ENCODE peak calls at places on chromosomes 1 and 21, in seven cellular contexts. S is astrocyte of the spinal cord, C is colonic mucosa, R is cardiac muscle cell, U is Caco-2, B is fibroblast of mammary gland, D is HFF-Myc. O is an unnamed sample.
A peak's percentile ranks its signal among the peaks of the same experiment; 100 is the strongest.

GRCh38 chr21:42725416-42725930 is 72.1 kb downstream of the PDE9A start:
- DNase-seq in R (no peak), D (no peak), B (no peak), S (no peak), C (no peak), U (no peak), O (no peak)

GRCh38 chr1:109793486-109794318 is 30.0 kb upstream of the EPS8L3 start:
- DNase-seq in C (peak; percentile 80), R (peak; percentile 88), B (peak; percentile 94), D (peak; percentile 52), U (no peak), S (peak; percentile 88), O (peak; percentile 71)

GRCh38 chr1:42418516-42418915 is 37.3 kb downstream of the ZMYND12 start:
- DNase-seq in D (no peak), U (no peak), C (no peak), S (no peak), B (no peak), R (no peak), O (no peak)

GRCh38 chr1:9291914-9292360 is 757 bp upstream of the SPSB1 start:
- DNase-seq in U (no peak), B (peak; percentile 81), R (peak; percentile 79), D (no peak), S (peak; percentile 70), C (peak; percentile 83), O (peak; percentile 71)

GRCh38 chr1:1306070-1306660 is 1.6 kb downstream of the ACAP3 start:
- DNase-seq in B (no peak), D (no peak), R (no peak), C (no peak), S (no peak), U (no peak), O (no peak)

GRCh38 chr1:58397187-58397820 is 149.2 kb downstream of the OMA1 start:
- DNase-seq in C (no peak), R (peak; percentile 29), D (no peak), S (peak; percentile 54), U (no peak), B (peak; percentile 58), O (peak; percentile 66)

GRCh38 chr21:45071396-45072165 is 2.8 kb upstream of the ADARB1 start:
- DNase-seq in C (no peak), U (no peak), S (no peak), R (no peak), B (no peak), D (no peak), O (no peak)

GRCh38 chr1:13950637-13951036 is 250.6 kb downstream of the PRDM2 start:
- DNase-seq in D (no peak), S (no peak), U (no peak), B (no peak), R (no peak), C (no peak), O (no peak)

GRCh38 chr1:41021526-41022308 is at the start of gene SLFNL1:
- DNase-seq in C (peak; percentile 36), S (no peak), U (no peak), D (no peak), R (peak; percentile 69), B (no peak), O (peak; percentile 66)

GRCh38 chr1:30516505-30516858 is 206.9 kb downstream of the MATN1 start:
- DNase-seq in B (no peak), C (no peak), D (no peak), U (no peak), R (no peak), S (no peak), O (no peak)

GRCh38 chr1:103942029-103942428 is 192.3 kb downstream of the AMY1C start:
- DNase-seq in S (no peak), U (no peak), C (no peak), D (no peak), R (no peak), B (no peak), O (no peak)

GRCh38 chr1:90068611-90069280 is 73.8 kb downstream of the ZNF326 start:
- DNase-seq in C (no peak), B (no peak), R (no peak), U (no peak), S (no peak), D (no peak), O (no peak)

GRCh38 chr1:223110963-223111362 is 32.1 kb downstream of the TLR5 start:
- DNase-seq in B (no peak), R (no peak), C (no peak), S (no peak), U (no peak), D (no peak), O (no peak)

GRCh38 chr1:179083031-179083345 is 1.1 kb downstream of the TOR3A start:
- DNase-seq in C (no peak), R (peak; percentile 29), B (no peak), S (no peak), U (no peak), D (no peak), O (no peak)

GRCh38 chr1:119771770-119772169 is 3.1 kb upstream of the HMGCS2 start:
- DNase-seq in S (no peak), U (no peak), R (no peak), D (no peak), C (no peak), B (no peak), O (no peak)

GRCh38 chr1:226603030-226603960 is 54.7 kb downstream of the STUM start:
- DNase-seq in B (peak; percentile 90), S (peak; percentile 13), U (no peak), C (peak; percentile 53), R (peak; percentile 80), D (peak; percentile 49), O (peak; percentile 50)

GRCh38 chr1:33599516-33600115 is 127.2 kb downstream of the ZSCAN20 start:
- DNase-seq in S (no peak), D (no peak), U (no peak), R (no peak), B (no peak), C (no peak), O (no peak)

GRCh38 chr1:44616991-44617702 is 57.1 kb downstream of the TMEM53 start:
- DNase-seq in B (peak; percentile 69), R (peak; percentile 23), C (no peak), D (no peak), U (no peak), S (no peak), O (no peak)

GRCh38 chr1:206419250-206419649 is 51.0 kb upstream of the IKBKE start:
- DNase-seq in S (no peak), R (no peak), U (no peak), D (no peak), C (peak; percentile 89), B (peak; percentile 10), O (no peak)

GRCh38 chr1:34378968-34379729 is 202.4 kb downstream of the C1orf94 start:
- DNase-seq in B (peak; percentile 16), U (no peak), C (no peak), D (no peak), S (peak; percentile 45), R (peak; percentile 0), O (no peak)

GRCh38 chr1:210702512-210702911 is 373.8 kb downstream of the HHAT start:
- DNase-seq in C (no peak), U (no peak), R (no peak), S (no peak), B (no peak), D (no peak), O (no peak)

GRCh38 chr1:210697185-210697584 is 368.5 kb downstream of the HHAT start:
- DNase-seq in U (no peak), S (no peak), D (no peak), B (no peak), C (no peak), R (no peak), O (no peak)

GRCh38 chr1:210698661-210699060 is 370.0 kb downstream of the HHAT start:
- DNase-seq in R (no peak), D (no peak), C (no peak), S (no peak), B (no peak), U (no peak), O (no peak)

GRCh38 chr1:210700511-210700910 is 371.8 kb downstream of the HHAT start:
- DNase-seq in D (no peak), C (no peak), B (no peak), R (no peak), U (no peak), S (peak; percentile 18), O (no peak)

DNA sequence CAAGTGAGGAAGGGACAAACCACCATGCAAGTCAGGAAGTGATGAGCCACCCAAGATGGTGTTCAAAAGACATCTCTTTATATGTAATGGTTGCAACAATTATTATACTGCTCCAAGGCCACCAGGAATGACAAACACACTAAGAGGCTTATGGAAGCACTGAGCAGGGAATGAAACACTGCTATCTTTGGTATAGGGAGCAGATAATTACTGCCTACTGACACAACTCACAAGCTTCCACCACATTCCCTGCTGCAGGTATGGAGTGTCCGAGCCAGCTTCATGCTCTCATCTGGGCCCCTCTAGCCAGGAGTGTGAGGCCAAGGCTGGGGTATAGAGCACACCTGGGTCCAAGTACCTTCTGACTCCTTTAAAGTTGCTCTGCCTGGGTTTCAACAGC is 371.4 kb downstream of the HHAT start:
- DNase-seq in D (no peak), U (no peak), B (no peak), S (no peak), C (no peak), R (no peak), O (no peak)
- TF ChIP-seq CTCF in D (no peak), U (no peak), B (no peak), S (no peak), C (no peak), R (no peak), O (no peak)

GRCh38 chr1:12039141-12039525 is 19.8 kb downstream of the MIIP start:
- DNase-seq in C (no peak), B (no peak), D (no peak), S (no peak), R (no peak), U (no peak), O (no peak)
- H3K4me3 ChIP-seq in C (no peak overlapping the region), B (no peak overlapping the region), D (no peak overlapping the region), S (no peak overlapping the region), R (no peak overlapping the region), U (no peak overlapping the region), O (no peak overlapping the region)

GRCh38 chr1:235631816-235632215 is 17.8 kb downstream of the GNG4 start:
- DNase-seq in C (no peak), D (no peak), U (no peak), R (no peak), B (no peak), S (no peak), O (no peak)
- TF ChIP-seq CTCF in C (no peak), D (no peak), U (no peak), R (no peak), B (no peak), S (peak; percentile 19), O (peak; percentile 36)

DNA sequence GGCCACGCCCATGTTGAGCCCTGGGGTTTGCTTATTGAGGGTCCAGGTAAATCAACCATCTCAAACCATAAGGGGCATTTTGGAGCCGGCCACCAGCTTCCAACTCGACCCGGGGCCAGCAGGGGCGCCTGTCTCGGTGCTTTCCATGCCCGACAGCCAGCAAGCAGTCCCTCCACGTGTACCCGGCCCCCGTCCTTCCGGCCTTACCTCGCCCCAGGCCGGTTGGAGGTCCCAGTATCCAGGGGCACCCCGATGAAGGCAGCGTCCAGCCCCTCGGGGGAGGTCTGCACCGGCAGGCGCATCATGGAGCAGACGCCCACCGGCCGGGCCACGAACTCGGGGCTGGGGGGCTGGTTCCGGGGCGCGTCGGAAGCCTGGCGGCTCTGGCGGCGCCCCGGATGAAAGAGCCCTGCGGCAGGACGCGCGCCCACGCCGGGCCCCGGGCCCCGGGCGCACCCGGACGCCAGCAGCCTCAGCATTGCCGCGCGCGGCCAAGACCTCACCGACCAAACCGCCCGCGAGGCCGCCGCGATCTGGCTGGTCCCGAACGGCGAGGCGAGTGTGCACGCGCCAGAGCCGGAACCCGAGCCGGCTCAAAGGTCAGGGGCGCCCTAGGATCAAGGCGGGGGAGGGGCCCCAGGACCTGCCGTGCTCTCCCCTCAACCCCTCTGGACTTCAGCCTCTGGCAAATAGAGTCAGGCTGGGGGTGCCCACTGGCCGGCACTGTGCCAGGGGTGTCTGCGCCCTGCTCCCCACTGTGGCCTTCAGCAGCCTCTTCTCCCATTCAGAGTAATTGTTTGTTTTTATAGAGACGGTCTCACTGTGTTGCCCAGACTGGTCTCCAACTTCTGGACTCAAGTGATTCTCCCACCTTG is at the start of gene AGMAT:
- DNase-seq in R (peak; percentile 45), U (peak; percentile 77), D (no peak), S (no peak), C (peak; percentile 76), B (peak; percentile 24), O (peak; percentile 21)
- H3K4me3 ChIP-seq in R (peak within 1 kb of the TSS; percentile 15), U (peak within 1 kb of the TSS; percentile 91), D (peak within 1 kb of the TSS; percentile 41), S (peak within 1 kb of the TSS; percentile 40), C (peak within 1 kb of the TSS; percentile 56), B (peak within 1 kb of the TSS; percentile 47), O (peak within 1 kb of the TSS; percentile 59)